ENCODE peak calls at places on chromosomes 2 and 18, in ten cellular contexts. R is stimulated activated CD4-positive, alpha-beta T cell treated with anti-CD3 and anti-CD28 coated beads, Interleukin-2, amount 100 ng/mL, for 48 hours; X is MM.1S; L is NCI-H345; B is osteocyte; S is NCI-H1417; U is spleen; Y is frontal cortex; J is NCI-H460; H is adipocyte. K is an unnamed sample.

GRCh38 chr18:22439447-22439846 is 21.7 kb upstream of the CTAGE1 start:
- DNase-seq in R (no peak), X (no peak), L (no peak), B (no peak), S (no peak), U (no peak), Y (no peak), J (no peak), H (peak), K (no peak)

GRCh38 chr2:240368746-240369724 is 66.4 kb upstream of the GPC1 start:
- DNase-seq in R (no peak), X (no peak), L (no peak), B (no peak), S (peak), U (no peak), Y (no peak), J (no peak), H (no peak), K (peak)

GRCh38 chr2:174634130-174635014 is 36.8 kb upstream of the WIPF1 start:
- DNase-seq in R (no peak), X (peak), L (no peak), B (no peak), S (no peak), U (peak), Y (no peak), J (no peak), H (no peak), K (no peak)

GRCh38 chr2:240620859-240621258 is 4.4 kb upstream of the GPR35 start:
- DNase-seq in R (no peak), X (no peak), L (no peak), B (no peak), S (no peak), U (no peak), Y (no peak), J (no peak), H (no peak), K (no peak)

GRCh38 chr2:71801969-71802368 is 345.7 kb downstream of the CYP26B1 start:
- DNase-seq in R (no peak), X (no peak), L (peak), B (no peak), S (peak), U (no peak), Y (no peak), J (no peak), H (peak), K (no peak)

GRCh38 chr2:128285329-128285931 is 33.2 kb downstream of the HS6ST1 start:
- DNase-seq in R (no peak), X (no peak), L (no peak), B (no peak), S (no peak), U (peak), Y (no peak), J (no peak), H (no peak), K (no peak)

GRCh38 chr2:113276906-113277425 is 1.8 kb downstream of the PAX8 start:
- DNase-seq in R (no peak), X (no peak), L (no peak), B (no peak), S (no peak), U (no peak), Y (no peak), J (no peak), H (no peak), K (no peak)

GRCh38 chr2:111537078-111537620 is 346.8 kb downstream of the ANAPC1 start:
- DNase-seq in R (no peak), X (peak), L (no peak), B (no peak), S (no peak), U (no peak), Y (no peak), J (no peak), H (no peak), K (no peak)

GRCh38 chr2:69545477-69545932 is 98.0 kb downstream of the AAK1 start:
- DNase-seq in R (no peak), X (no peak), L (no peak), B (no peak), S (no peak), U (no peak), Y (no peak), J (no peak), H (no peak), K (peak)

GRCh38 chr2:83696838-83697237 is 762.2 kb downstream of the SUCLG1 start:
- DNase-seq in R (no peak), X (no peak), L (no peak), B (no peak), S (no peak), U (no peak), Y (no peak), J (no peak), H (no peak), K (no peak)

GRCh38 chr2:23077599-23077998 is 307.4 kb upstream of the KLHL29 start:
- DNase-seq in R (no peak), X (no peak), L (no peak), B (no peak), S (no peak), U (no peak), Y (no peak), J (no peak), H (no peak), K (no peak)

GRCh38 chr2:128411431-128411830 is 92.8 kb upstream of the HS6ST1 start:
- DNase-seq in R (no peak), X (no peak), L (no peak), B (peak), S (no peak), U (peak), Y (no peak), J (no peak), H (no peak), K (no peak)

GRCh38 chr2:71792926-71793761 is 339.8 kb downstream of the DYSF start:
- DNase-seq in R (no peak), X (no peak), L (no peak), B (no peak), S (no peak), U (peak), Y (no peak), J (no peak), H (peak), K (no peak)

GRCh38 chr18:34729740-34730338 is 19.7 kb downstream of the DTNA start:
- DNase-seq in R (no peak), X (no peak), L (no peak), B (no peak), S (no peak), U (no peak), Y (no peak), J (no peak), H (no peak), K (no peak)

GRCh38 chr2:43228782-43229659 is 2.6 kb upstream of the ZFP36L2 start:
- DNase-seq in R (no peak), X (peak), L (no peak), B (no peak), S (no peak), U (peak), Y (no peak), J (no peak), H (peak), K (no peak)

GRCh38 chr18:79400091-79400590 is 4.4 kb downstream of the NFATC1 start:
- DNase-seq in R (peak), X (peak), L (peak), B (no peak), S (peak), U (peak), Y (peak), J (no peak), H (peak), K (no peak)

GRCh38 chr18:74040008-74040407 is 107.6 kb downstream of the FBXO15 start:
- DNase-seq in R (no peak), X (no peak), L (no peak), B (no peak), S (no peak), U (no peak), Y (no peak), J (no peak), H (no peak), K (no peak)